ENCODE peak calls at places on chromosomes 1 and 21, in four cellular contexts. One of them, this sample, is unnamed.

GRCh38 chr1:51224255-51224654 is 11.8 kb upstream of the RNF11 start:
- DNase-seq in breast epithelium: no peak
- DNase-seq in thoracic aorta: no peak
- DNase-seq in MM.1S: no peak
- DNase-seq in this sample: no peak

GRCh38 chr21:43645414-43645891 is 13.8 kb downstream of the HSF2BP start:
- DNase-seq in breast epithelium: peak; percentile 60
- DNase-seq in thoracic aorta: no peak
- DNase-seq in MM.1S: peak; percentile 89
- DNase-seq in this sample: peak; percentile 82

GRCh38 chr1:90707363-90707710 is 9.8 kb downstream of the BARHL2 start:
- DNase-seq in MM.1S: no peak
- DNase-seq in thoracic aorta: no peak
- DNase-seq in breast epithelium: no peak
- DNase-seq in this sample: no peak

GRCh38 chr1:202046227-202046626 is 35.8 kb downstream of the ELF3 start:
- DNase-seq in breast epithelium: peak; percentile 95
- DNase-seq in MM.1S: no peak
- DNase-seq in thoracic aorta: no peak
- DNase-seq in this sample: no peak

GRCh38 chr1:28553229-28553930 is 495 bp downstream of the TRNAU1AP start:
- DNase-seq in breast epithelium: peak; percentile 22
- DNase-seq in thoracic aorta: no peak
- DNase-seq in MM.1S: peak; percentile 62
- DNase-seq in this sample: peak; percentile 71

GRCh38 chr21:33684068-33684467 is 41.8 kb downstream of the ITSN1 start:
- DNase-seq in thoracic aorta: no peak
- DNase-seq in breast epithelium: no peak
- DNase-seq in MM.1S: no peak
- DNase-seq in this sample: no peak

GRCh38 chr1:14371806-14372497 is 226.5 kb upstream of the KAZN start:
- DNase-seq in MM.1S: no peak
- DNase-seq in breast epithelium: no peak
- DNase-seq in thoracic aorta: no peak
- DNase-seq in this sample: no peak

GRCh38 chr21:31108969-31109368 is 70.7 kb upstream of the KRTAP19-8 start:
- DNase-seq in MM.1S: peak; percentile 76
- DNase-seq in breast epithelium: no peak
- DNase-seq in thoracic aorta: no peak
- DNase-seq in this sample: no peak

GRCh38 chr1:6157528-6158174 is 22.5 kb downstream of the CHD5 start:
- DNase-seq in breast epithelium: peak; percentile 57
- DNase-seq in thoracic aorta: no peak
- DNase-seq in MM.1S: no peak
- DNase-seq in this sample: no peak

GRCh38 chr1:15932612-15933011 is 43.3 kb downstream of the ZBTB17 start:
- DNase-seq in MM.1S: no peak
- DNase-seq in breast epithelium: no peak
- DNase-seq in thoracic aorta: no peak
- DNase-seq in this sample: no peak

GRCh38 chr1:52190500-52191252 is 48.8 kb downstream of the ZFYVE9 start:
- DNase-seq in MM.1S: no peak
- DNase-seq in thoracic aorta: no peak
- DNase-seq in breast epithelium: no peak
- DNase-seq in this sample: no peak

GRCh38 chr1:178531897-178532296 is 19.0 kb downstream of the TEX35 start:
- DNase-seq in MM.1S: no peak
- DNase-seq in thoracic aorta: no peak
- DNase-seq in breast epithelium: no peak
- DNase-seq in this sample: no peak

GRCh38 chr1:61368366-61368765 is 286.0 kb downstream of the NFIA start:
- DNase-seq in thoracic aorta: no peak
- DNase-seq in MM.1S: no peak
- DNase-seq in breast epithelium: no peak
- DNase-seq in this sample: no peak

GRCh38 chr1:42958488-42959317 is at the start of gene SLC2A1:
- DNase-seq in thoracic aorta: peak; percentile 81
- DNase-seq in breast epithelium: peak; percentile 90
- DNase-seq in MM.1S: peak; percentile 94
- DNase-seq in this sample: peak; percentile 94

GRCh38 chr1:232476538-232476950 is 153.4 kb downstream of the SIPA1L2 start:
- DNase-seq in MM.1S: no peak
- DNase-seq in breast epithelium: no peak
- DNase-seq in thoracic aorta: no peak
- DNase-seq in this sample: no peak

GRCh38 chr1:116457944-116458343 is 84.9 kb downstream of the ATP1A1 start:
- DNase-seq in MM.1S: no peak
- DNase-seq in thoracic aorta: no peak
- DNase-seq in breast epithelium: no peak
- DNase-seq in this sample: no peak

GRCh38 chr1:84998642-84999280 is 1.8 kb upstream of the MCOLN2 start:
- DNase-seq in breast epithelium: no peak
- DNase-seq in thoracic aorta: no peak
- DNase-seq in MM.1S: no peak
- DNase-seq in this sample: no peak

GRCh38 chr1:90835172-90835660 is 118.1 kb upstream of the BARHL2 start:
- DNase-seq in thoracic aorta: no peak
- DNase-seq in MM.1S: no peak
- DNase-seq in breast epithelium: no peak
- DNase-seq in this sample: no peak

GRCh38 chr1:235024045-235024439 is 104.6 kb downstream of the TOMM20 start:
- DNase-seq in thoracic aorta: no peak
- DNase-seq in breast epithelium: no peak
- DNase-seq in MM.1S: no peak
- DNase-seq in this sample: peak; percentile 15

GRCh38 chr1:110630770-110631663 is 24.9 kb upstream of the KCNA2 start:
- DNase-seq in breast epithelium: peak; percentile 41
- DNase-seq in MM.1S: peak; percentile 90
- DNase-seq in thoracic aorta: no peak
- DNase-seq in this sample: peak; percentile 60

GRCh38 chr1:27832762-27833161 is 2.2 kb downstream of the PPP1R8 start:
- DNase-seq in thoracic aorta: no peak
- DNase-seq in MM.1S: no peak
- DNase-seq in breast epithelium: no peak
- DNase-seq in this sample: no peak

GRCh38 chr21:37257967-37258877 is 8.9 kb downstream of the VPS26C start:
- DNase-seq in breast epithelium: peak; percentile 37
- DNase-seq in MM.1S: no peak
- DNase-seq in thoracic aorta: no peak
- DNase-seq in this sample: peak; percentile 72

GRCh38 chr1:219834247-219834917 is 94.0 kb downstream of the SLC30A10 start:
- DNase-seq in breast epithelium: no peak
- DNase-seq in thoracic aorta: no peak
- DNase-seq in MM.1S: no peak
- DNase-seq in this sample: no peak

GRCh38 chr21:43867936-43868335 is 2.9 kb downstream of the AGPAT3 start:
- DNase-seq in breast epithelium: no peak
- DNase-seq in thoracic aorta: no peak
- DNase-seq in MM.1S: no peak
- DNase-seq in this sample: no peak

GRCh38 chr1:179591592-179592580 is at the start of gene TDRD5:
- DNase-seq in thoracic aorta: no peak
- DNase-seq in breast epithelium: peak; percentile 30
- DNase-seq in MM.1S: no peak
- DNase-seq in this sample: no peak

GRCh38 chr1:16630661-16631247 is 17.4 kb upstream of the NBPF1 start:
- DNase-seq in thoracic aorta: no peak
- DNase-seq in breast epithelium: peak; percentile 20
- DNase-seq in MM.1S: no peak
- DNase-seq in this sample: peak; percentile 72

GRCh38 chr1:110780600-110781484 is 92.1 kb upstream of the CD53 start:
- DNase-seq in MM.1S: peak; percentile 73
- DNase-seq in breast epithelium: peak; percentile 57
- DNase-seq in thoracic aorta: peak; percentile 25
- DNase-seq in this sample: no peak

GRCh38 chr1:31588751-31589515 is 12.6 kb downstream of the TINAGL1 start:
- DNase-seq in breast epithelium: peak; percentile 16
- DNase-seq in MM.1S: no peak
- DNase-seq in thoracic aorta: no peak
- DNase-seq in this sample: no peak

GRCh38 chr1:9732123-9732971 is 80.8 kb downstream of the PIK3CD start:
- DNase-seq in MM.1S: no peak
- DNase-seq in thoracic aorta: no peak
- DNase-seq in breast epithelium: no peak
- DNase-seq in this sample: no peak

GRCh38 chr1:168733241-168733640 is 4.2 kb upstream of the DPT start:
- DNase-seq in thoracic aorta: no peak
- DNase-seq in breast epithelium: no peak
- DNase-seq in MM.1S: no peak
- DNase-seq in this sample: no peak

GRCh38 chr1:56816264-56816663 is 2.9 kb downstream of the FYB2 start:
- DNase-seq in MM.1S: no peak
- DNase-seq in thoracic aorta: no peak
- DNase-seq in breast epithelium: no peak
- DNase-seq in this sample: no peak

DNA sequence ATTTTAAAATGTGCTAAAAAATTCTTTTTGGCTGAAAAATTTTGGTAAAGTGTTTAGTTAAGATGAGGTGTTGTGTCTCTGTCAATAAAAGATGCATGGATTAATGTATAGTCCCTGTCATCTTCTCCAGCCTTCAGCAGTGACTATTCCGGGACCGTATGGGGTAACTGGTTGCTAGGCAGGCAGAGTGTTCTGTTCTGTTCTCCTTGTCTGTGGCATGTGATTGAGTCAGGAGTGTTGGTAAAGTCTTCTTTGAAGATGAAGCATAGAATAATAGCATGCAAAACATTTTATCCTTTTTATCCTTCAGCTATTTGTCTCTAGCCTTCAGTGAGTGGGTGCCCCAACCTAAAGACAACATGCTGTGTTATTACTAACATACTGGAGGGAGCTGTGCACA is 74.6 kb downstream of the RGL1 start:
- DNase-seq in thoracic aorta: no peak
- DNase-seq in breast epithelium: no peak
- DNase-seq in MM.1S: no peak
- DNase-seq in this sample: no peak
- H3K4me1 ChIP-seq in thoracic aorta: peaks cover 28% of the 10 kb centered on the region
- H3K4me1 ChIP-seq in breast epithelium: peaks cover 5% of the 10 kb centered on the region
- H3K4me1 ChIP-seq in MM.1S: peaks cover 10% of the 10 kb centered on the region
- H3K4me1 ChIP-seq in this sample: no peaks in the 10 kb centered on the region

DNA sequence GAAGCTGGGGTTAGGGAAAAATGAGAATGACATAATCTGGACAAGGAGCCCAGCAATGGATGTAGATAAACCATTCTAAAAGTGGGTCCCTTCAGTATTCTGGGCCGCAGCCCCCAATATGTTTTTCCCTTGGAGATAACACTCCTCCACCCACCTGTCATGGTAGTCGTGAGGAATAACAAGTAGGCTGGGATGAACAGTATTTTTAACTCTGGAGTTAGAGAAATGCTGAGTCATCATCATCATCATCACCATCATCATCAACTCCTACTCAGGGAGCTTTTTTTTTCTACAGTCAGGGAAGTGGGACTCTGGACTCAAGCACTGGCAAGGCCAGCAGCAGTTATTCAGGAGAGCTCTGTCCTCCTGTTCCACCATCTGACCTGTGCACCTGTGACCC is 12.8 kb downstream of the CADM3 start:
- DNase-seq in MM.1S: no peak
- DNase-seq in breast epithelium: no peak
- DNase-seq in thoracic aorta: no peak
- DNase-seq in this sample: no peak
- H3K4me1 ChIP-seq in MM.1S: no peaks in the 10 kb centered on the region
- H3K4me1 ChIP-seq in breast epithelium: no peaks in the 10 kb centered on the region
- H3K4me1 ChIP-seq in thoracic aorta: no peaks in the 10 kb centered on the region
- H3K4me1 ChIP-seq in this sample: peaks cover 10% of the 10 kb centered on the region

GRCh38 chr1:228463009-228463558 is 24.1 kb upstream of the RNF187 start:
- DNase-seq in breast epithelium: no peak
- DNase-seq in thoracic aorta: no peak
- DNase-seq in MM.1S: no peak
- DNase-seq in this sample: no peak
- H3K4me1 ChIP-seq in breast epithelium: no peaks in the 10 kb centered on the region
- H3K4me1 ChIP-seq in thoracic aorta: peaks cover 3% of the 10 kb centered on the region
- H3K4me1 ChIP-seq in MM.1S: peaks cover 30% of the 10 kb centered on the region
- H3K4me1 ChIP-seq in this sample: peaks cover 32% of the 10 kb centered on the region

GRCh38 chr1:19478241-19478780 is 7.0 kb downstream of the CAPZB start:
- DNase-seq in breast epithelium: no peak
- DNase-seq in thoracic aorta: no peak
- DNase-seq in MM.1S: no peak
- DNase-seq in this sample: no peak
- H3K4me1 ChIP-seq in breast epithelium: peaks cover 7% of the 10 kb centered on the region
- H3K4me1 ChIP-seq in thoracic aorta: peaks cover 58% of the 10 kb centered on the region
- H3K4me1 ChIP-seq in MM.1S: peaks cover 5% of the 10 kb centered on the region
- H3K4me1 ChIP-seq in this sample: peaks cover 69% of the 10 kb centered on the region

GRCh38 chr1:24516506-24516905 is 13.9 kb downstream of the RCAN3 start:
- DNase-seq in MM.1S: no peak
- DNase-seq in breast epithelium: no peak
- DNase-seq in thoracic aorta: no peak
- DNase-seq in this sample: no peak

GRCh38 chr1:24513691-24514090 is 11.1 kb downstream of the RCAN3 start:
- DNase-seq in MM.1S: no peak
- DNase-seq in breast epithelium: no peak
- DNase-seq in thoracic aorta: no peak
- DNase-seq in this sample: no peak

GRCh38 chr1:24514946-24515345 is 12.3 kb downstream of the RCAN3 start:
- DNase-seq in MM.1S: no peak
- DNase-seq in thoracic aorta: no peak
- DNase-seq in breast epithelium: no peak
- DNase-seq in this sample: no peak

GRCh38 chr1:24517898-24518297 is 15.3 kb downstream of the RCAN3 start:
- DNase-seq in thoracic aorta: no peak
- DNase-seq in breast epithelium: no peak
- DNase-seq in MM.1S: no peak
- DNase-seq in this sample: no peak
- H3K4me1 ChIP-seq in thoracic aorta: no peaks in the 10 kb centered on the region
- H3K4me1 ChIP-seq in breast epithelium: no peaks in the 10 kb centered on the region
- H3K4me1 ChIP-seq in MM.1S: no peaks in the 10 kb centered on the region
- H3K4me1 ChIP-seq in this sample: no peaks in the 10 kb centered on the region

GRCh38 chr1:233503351-233503950 is 110.5 kb upstream of the KCNK1 start:
- DNase-seq in thoracic aorta: no peak
- DNase-seq in breast epithelium: no peak
- DNase-seq in MM.1S: no peak
- DNase-seq in this sample: no peak
- H3K4me1 ChIP-seq in thoracic aorta: no peaks in the 10 kb centered on the region
- H3K4me1 ChIP-seq in breast epithelium: no peaks in the 10 kb centered on the region
- H3K4me1 ChIP-seq in MM.1S: no peaks in the 10 kb centered on the region
- H3K4me1 ChIP-seq in this sample: no peaks in the 10 kb centered on the region

GRCh38 chr1:77859248-77859647 is 29.2 kb upstream of the NEXN start:
- DNase-seq in thoracic aorta: no peak
- DNase-seq in MM.1S: no peak
- DNase-seq in breast epithelium: no peak
- DNase-seq in this sample: no peak

GRCh38 chr1:77858725-77859124 is 29.7 kb upstream of the NEXN start:
- DNase-seq in MM.1S: no peak
- DNase-seq in breast epithelium: no peak
- DNase-seq in thoracic aorta: no peak
- DNase-seq in this sample: no peak

DNA sequence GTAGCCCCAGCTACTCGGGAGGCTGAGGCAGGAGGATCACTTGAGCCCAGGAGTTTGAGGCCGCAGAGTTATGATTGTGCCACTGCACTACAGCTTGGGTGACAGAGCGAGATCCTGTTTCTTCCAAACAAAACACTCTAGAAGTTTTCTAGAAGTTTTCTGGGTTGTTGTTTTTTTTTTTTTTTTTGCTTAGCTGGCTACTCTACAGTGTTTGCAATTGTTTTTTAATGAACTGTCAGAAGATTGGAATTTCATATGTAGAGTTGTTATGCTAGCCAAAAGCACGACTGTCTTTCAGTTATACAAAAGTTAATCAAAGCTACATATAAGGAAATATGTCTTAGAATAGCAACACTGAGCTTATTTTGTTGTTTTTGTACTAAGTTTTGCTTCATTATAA is 30.9 kb upstream of the NEXN start:
- DNase-seq in thoracic aorta: no peak
- DNase-seq in MM.1S: no peak
- DNase-seq in breast epithelium: no peak
- DNase-seq in this sample: no peak
- H3K4me1 ChIP-seq in thoracic aorta: peaks cover 3% of the 10 kb centered on the region
- H3K4me1 ChIP-seq in MM.1S: no peaks in the 10 kb centered on the region
- H3K4me1 ChIP-seq in breast epithelium: no peaks in the 10 kb centered on the region
- H3K4me1 ChIP-seq in this sample: no peaks in the 10 kb centered on the region

This sample was measured in tibial artery.